ENCODE peak calls at places on chromosomes 16 and 17, in six cellular contexts. W is caudate nucleus; J is breast epithelium; Y is RCC 7860; R is CD4-positive, alpha-beta T cell; T is AG10803. G is an unnamed sample.

GRCh38 chr17:77474292-77474988 is 333.7 kb downstream of the SEC14L1 start:
- DNase-seq in W (no peak), J (no peak), Y (peak), R (no peak), T (peak), G (no peak)

GRCh38 chr17:37478187-37478586 is 11.5 kb upstream of the DUSP14 start:
- DNase-seq in W (no peak), J (peak), Y (no peak), R (no peak), T (peak), G (peak)

GRCh38 chr17:2090210-2090641 is 35.3 kb downstream of the HIC1 start:
- DNase-seq in W (no peak), J (no peak), Y (no peak), R (no peak), T (no peak), G (no peak)

GRCh38 chr17:21194688-21195087 is 19.3 kb downstream of the TMEM11 start:
- DNase-seq in W (no peak), J (no peak), Y (no peak), R (no peak), T (peak), G (no peak)

GRCh38 chr17:15263206-15263579 is 1.9 kb downstream of the PMP22 start:
- DNase-seq in W (peak), J (peak), Y (peak), R (no peak), T (peak), G (peak)

GRCh38 chr17:48593126-48593829 is at the start of gene HOXB5:
- DNase-seq in W (no peak), J (no peak), Y (no peak), R (no peak), T (no peak), G (no peak)

GRCh38 chr17:48025904-48026502 is 11.6 kb downstream of the COPZ2 start:
- DNase-seq in W (no peak), J (peak), Y (no peak), R (no peak), T (no peak), G (peak)

GRCh38 chr16:83068686-83069085 is 441.9 kb downstream of the CDH13 start:
- DNase-seq in W (no peak), J (no peak), Y (no peak), R (no peak), T (peak), G (no peak)

GRCh38 chr17:78529251-78529650 is 47.9 kb downstream of the DNAH17 start:
- DNase-seq in W (no peak), J (no peak), Y (no peak), R (no peak), T (no peak), G (no peak)

GRCh38 chr17:29160253-29160652 is 19.9 kb downstream of the MYO18A start:
- DNase-seq in W (no peak), J (no peak), Y (no peak), R (no peak), T (no peak), G (no peak)

GRCh38 chr17:68161644-68162428 is 86.0 kb upstream of the AMZ2 start:
- DNase-seq in W (no peak), J (no peak), Y (peak), R (no peak), T (no peak), G (no peak)

GRCh38 chr17:82105417-82105881 is 7.4 kb upstream of the FASN start:
- DNase-seq in W (no peak), J (no peak), Y (no peak), R (no peak), T (no peak), G (no peak)

GRCh38 chr16:3980311-3981111 is 100.0 kb upstream of the CREBBP start:
- DNase-seq in W (no peak), J (no peak), Y (peak), R (no peak), T (peak), G (peak)

GRCh38 chr17:33523577-33523981 is 230.5 kb upstream of the ASIC2 start:
- DNase-seq in W (no peak), J (no peak), Y (no peak), R (no peak), T (peak), G (no peak)

GRCh38 chr16:85134794-85135153 is 22.5 kb upstream of the CIBAR2 start:
- DNase-seq in W (no peak), J (no peak), Y (no peak), R (no peak), T (no peak), G (no peak)

GRCh38 chr16:6558133-6558532 is 774.5 kb upstream of the RBFOX1 start:
- DNase-seq in W (no peak), J (no peak), Y (no peak), R (no peak), T (no peak), G (no peak)

GRCh38 chr17:82937411-82938371 is 97.9 kb upstream of the ZNF750 start:
- DNase-seq in W (no peak), J (no peak), Y (no peak), R (no peak), T (no peak), G (no peak)

GRCh38 chr16:86448306-86448705 is 62.0 kb upstream of the FOXF1 start:
- DNase-seq in W (no peak), J (no peak), Y (no peak), R (no peak), T (no peak), G (no peak)

GRCh38 chr16:8919934-8920465 is 37.8 kb downstream of the LITAFD start:
- DNase-seq in W (no peak), J (no peak), Y (no peak), R (no peak), T (no peak), G (no peak)

GRCh38 chr17:15086776-15087175 is 178.3 kb downstream of the PMP22 start:
- DNase-seq in W (no peak), J (no peak), Y (no peak), R (no peak), T (no peak), G (no peak)

GRCh38 chr17:76382305-76382802 is 2.1 kb upstream of the SPHK1 start:
- DNase-seq in W (no peak), J (peak), Y (no peak), R (no peak), T (peak), G (no peak)

GRCh38 chr16:28192811-28193529 is 18.8 kb downstream of the XPO6 start:
- DNase-seq in W (no peak), J (no peak), Y (no peak), R (peak), T (no peak), G (no peak)

GRCh38 chr16:81612351-81613170 is 166.5 kb upstream of the PLCG2 start:
- DNase-seq in W (no peak), J (peak), Y (no peak), R (no peak), T (peak), G (no peak)

GRCh38 chr17:75601057-75601987 is 13.7 kb downstream of the MYO15B start:
- DNase-seq in W (no peak), J (no peak), Y (peak), R (peak), T (peak), G (peak)

G was measured in HFFc6.